ENCODE peak calls at places on chromosomes 3 and 15, in four cellular contexts. O is endothelial cell of umbilical vein, X is HepG2, Q is K562. G is an unnamed sample.
A peak's percentile ranks its signal among the peaks of the same experiment; 100 is the strongest.

GRCh38 chr3:146715176-146715575 is 110.0 kb upstream of the PLSCR5 start:
- DNase-seq in O (peak; percentile 34), X (no peak), Q (no peak), G (no peak)

GRCh38 chr3:117818592-117818991 is 1109.0 kb downstream of the TUSC7 start:
- DNase-seq in O (no peak), X (no peak), Q (no peak), G (no peak)

GRCh38 chr3:123198352-123198751 is 3.4 kb upstream of the SEC22A start:
- DNase-seq in O (no peak), X (no peak), Q (no peak), G (no peak)

GRCh38 chr3:160374472-160374871 is 24.6 kb downstream of the IFT80 start:
- DNase-seq in O (no peak), X (no peak), Q (no peak), G (no peak)

GRCh38 chr3:1087066-1087555 is 5.7 kb upstream of the CNTN6 start:
- DNase-seq in O (no peak), X (no peak), Q (no peak), G (no peak)

GRCh38 chr3:106589306-106589942 is 720.6 kb upstream of the CBLB start:
- DNase-seq in O (no peak), X (no peak), Q (no peak), G (no peak)

GRCh38 chr15:26352406-26352805 is 420.5 kb downstream of the GABRB3 start:
- DNase-seq in O (no peak), X (no peak), Q (no peak), G (no peak)

GRCh38 chr3:131895766-131896165 is 139.0 kb downstream of the CPNE4 start:
- DNase-seq in O (no peak), X (no peak), Q (no peak), G (no peak)

GRCh38 chr15:65339436-65339835 is 35.0 kb downstream of the RNU5B-1 start:
- DNase-seq in O (no peak), X (no peak), Q (no peak), G (no peak)

GRCh38 chr3:147360936-147361670 is 45.2 kb downstream of the ZIC4 start:
- DNase-seq in O (no peak), X (no peak), Q (no peak), G (peak; percentile 58)

GRCh38 chr3:186922790-186923189 is 7.5 kb upstream of the ST6GAL1 start:
- DNase-seq in O (no peak), X (no peak), Q (no peak), G (no peak)

GRCh38 chr3:45548724-45549123 is 45.8 kb upstream of the LIMD1 start:
- DNase-seq in O (no peak), X (no peak), Q (no peak), G (no peak)

GRCh38 chr15:48925714-48926223 is 38.0 kb downstream of the SHC4 start:
- DNase-seq in O (peak; percentile 59), X (peak; percentile 29), Q (peak; percentile 22), G (no peak)

GRCh38 chr3:11364181-11364580 is 92.0 kb downstream of the ATG7 start:
- DNase-seq in O (no peak), X (no peak), Q (no peak), G (no peak)

GRCh38 chr15:99486371-99487336 is 79.1 kb upstream of the MEF2A start:
- DNase-seq in O (peak; percentile 61), X (no peak), Q (no peak), G (no peak)

GRCh38 chr3:171461087-171461917 is 1.1 kb upstream of the TNIK start:
- DNase-seq in O (peak; percentile 64), X (no peak), Q (peak; percentile 58), G (peak; percentile 75)
- TF ChIP-seq JUN in O (no peak), X (no peak), Q (no peak), G (no peak)

GRCh38 chr3:53079791-53080555 is 34.1 kb upstream of the SFMBT1 start:
- DNase-seq in O (no peak), X (no peak), Q (no peak), G (no peak)

GRCh38 chr3:53079147-53079546 is 33.3 kb upstream of the SFMBT1 start:
- DNase-seq in O (no peak), X (no peak), Q (no peak), G (no peak)

GRCh38 chr3:53077476-53078220 is 31.8 kb upstream of the SFMBT1 start:
- DNase-seq in O (no peak), X (no peak), Q (no peak), G (no peak)

GRCh38 chr3:53080612-53081205 is 34.8 kb upstream of the SFMBT1 start:
- DNase-seq in O (no peak), X (no peak), Q (no peak), G (no peak)

GRCh38 chr3:53078656-53079055 is 32.8 kb upstream of the SFMBT1 start:
- DNase-seq in O (no peak), X (no peak), Q (no peak), G (no peak)
- H3K27me3 ChIP-seq in O (no peaks in the 10 kb centered on the region), X (no peaks in the 10 kb centered on the region), Q (no peaks in the 10 kb centered on the region), G (no peaks in the 10 kb centered on the region)

DNA sequence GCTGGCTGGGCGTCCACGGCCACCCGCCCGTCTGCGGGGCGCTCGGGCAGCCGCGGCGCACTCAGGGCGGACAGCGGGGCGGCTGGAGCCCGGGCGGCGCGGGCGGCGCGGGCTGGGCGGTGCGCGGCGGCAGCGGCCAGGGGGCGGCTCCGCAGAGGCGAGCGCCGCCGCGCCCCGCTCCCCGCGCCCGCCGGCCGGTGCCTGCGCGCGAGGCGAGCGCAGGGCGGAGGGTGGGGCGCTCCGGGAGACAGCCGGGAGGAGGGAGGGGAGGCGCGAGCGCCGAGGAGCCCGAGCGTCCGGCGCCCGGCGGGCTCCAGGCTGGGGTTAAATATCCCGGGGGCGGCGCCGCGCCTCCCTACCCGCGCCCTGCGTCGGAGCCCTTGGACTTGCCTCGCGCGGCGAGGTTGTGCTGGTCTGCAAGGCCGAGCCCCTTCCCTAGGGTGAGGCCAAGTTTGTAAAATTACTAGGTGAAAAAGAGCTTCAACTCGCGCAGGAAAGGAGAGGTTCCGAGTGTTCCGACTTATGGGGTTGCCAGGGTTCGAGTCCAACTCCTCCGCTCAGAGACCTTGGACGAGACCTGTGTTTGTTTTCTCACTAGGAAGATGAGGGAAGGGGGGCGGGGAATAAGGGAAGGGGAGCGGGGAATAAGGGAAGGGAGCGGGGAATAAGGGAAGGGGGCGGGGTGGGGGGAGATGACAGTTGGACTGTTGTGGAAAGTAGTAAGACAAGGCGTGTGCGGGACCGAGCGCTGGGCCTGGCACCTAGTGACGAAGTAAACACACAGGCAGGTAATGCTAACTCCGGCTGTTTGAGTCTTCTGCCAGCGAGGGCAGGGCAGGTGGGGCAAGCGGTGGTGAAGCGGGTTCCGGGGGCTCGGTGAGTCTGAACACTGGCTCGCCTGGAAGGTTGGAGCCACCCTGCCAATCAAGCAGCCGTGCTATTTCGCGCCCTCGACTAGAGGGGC is at the start of gene TNFAIP8L3:
- DNase-seq in O (peak; percentile 53), X (peak; percentile 7), Q (no peak), G (no peak)
- TF ChIP-seq JUN in O (no peak), X (no peak), Q (no peak), G (no peak)

GRCh38 chr15:94480289-94480834 is 249.0 kb downstream of the MCTP2 start:
- DNase-seq in O (no peak), X (no peak), Q (no peak), G (no peak)

GRCh38 chr15:94476681-94477080 is 245.3 kb downstream of the MCTP2 start:
- DNase-seq in O (no peak), X (no peak), Q (no peak), G (no peak)

GRCh38 chr15:94478763-94479162 is 247.4 kb downstream of the MCTP2 start:
- DNase-seq in O (no peak), X (no peak), Q (no peak), G (no peak)
- H3K27me3 ChIP-seq in O (no peaks in the 10 kb centered on the region), X (no peaks in the 10 kb centered on the region), Q (no peaks in the 10 kb centered on the region), G (no peaks in the 10 kb centered on the region)

GRCh38 chr3:31382856-31383255 is 149.9 kb upstream of the STT3B start:
- DNase-seq in O (no peak), X (no peak), Q (no peak), G (no peak)

GRCh38 chr3:31379598-31379997 is 153.1 kb upstream of the STT3B start:
- DNase-seq in O (no peak), X (no peak), Q (no peak), G (no peak)

GRCh38 chr3:31389939-31390338 is 142.8 kb upstream of the STT3B start:
- DNase-seq in O (no peak), X (no peak), Q (no peak), G (no peak)

GRCh38 chr3:31378226-31378625 is 154.5 kb upstream of the STT3B start:
- DNase-seq in O (no peak), X (no peak), Q (no peak), G (no peak)

GRCh38 chr3:31384117-31384516 is 148.6 kb upstream of the STT3B start:
- DNase-seq in O (peak; percentile 54), X (no peak), Q (no peak), G (no peak)
- TF ChIP-seq JUN in O (no peak), X (no peak), Q (no peak), G (no peak)

G was measured in H1.